ENCODE peak calls at places on chromosomes 7 and 10, in four cellular contexts. B is non-pigmented ciliary epithelial cell, R is mammary epithelial cell, U is tibial nerve. D is an unnamed sample.

GRCh38 chr7:22594020-22594419 is 94.0 kb upstream of the STEAP1B start:
- DNase-seq in B (no peak), R (peak), U (no peak), D (no peak)

GRCh38 chr7:91383875-91384274 is 119.6 kb downstream of the FZD1 start:
- DNase-seq in B (no peak), R (no peak), U (no peak), D (no peak)

GRCh38 chr7:38284553-38284952 is 11.1 kb upstream of the TARP start:
- DNase-seq in B (no peak), R (no peak), U (no peak), D (no peak)

GRCh38 chr10:44468965-44469364 is 84.1 kb upstream of the CXCL12 start:
- DNase-seq in B (no peak), R (no peak), U (no peak), D (no peak)

GRCh38 chr10:101839421-101840063 is 4.1 kb downstream of the KCNIP2 start:
- DNase-seq in B (no peak), R (peak), U (no peak), D (peak)

GRCh38 chr10:129936266-129936922 is 27.7 kb downstream of the EBF3 start:
- DNase-seq in B (no peak), R (no peak), U (no peak), D (no peak)

GRCh38 chr7:22855049-22855392 is 32.4 kb upstream of the TOMM7 start:
- DNase-seq in B (no peak), R (no peak), U (no peak), D (no peak)

GRCh38 chr10:122531935-122532334 is 28.6 kb upstream of the DMBT1 start:
- DNase-seq in B (no peak), R (no peak), U (no peak), D (no peak)

GRCh38 chr7:67955061-67955460 is 958.4 kb downstream of the TYW1 start:
- DNase-seq in B (no peak), R (no peak), U (no peak), D (no peak)

GRCh38 chr7:132425920-132426319 is 150.3 kb downstream of the PLXNA4 start:
- DNase-seq in B (no peak), R (no peak), U (no peak), D (no peak)

GRCh38 chr10:2839081-2839725 is 228.1 kb upstream of the PFKP start:
- DNase-seq in B (no peak), R (peak), U (no peak), D (peak)

D was measured in GM23338.